ENCODE peak calls at places on chromosome 17, in four cellular contexts. D is GM12878, Z is A549, Q is endothelial cell of umbilical vein. G is an unnamed sample.

GRCh38 chr17:19579867-19580565 is 46.4 kb downstream of the SLC47A1 start:
- DNase-seq in Q (peak), D (no peak), Z (no peak), G (no peak)

GRCh38 chr17:80649672-80650338 is 105.2 kb downstream of the RPTOR start:
- DNase-seq in Q (peak), D (no peak), Z (peak), G (peak)

GRCh38 chr17:64492481-64493109 is 4.3 kb downstream of the POLG2 start:
- DNase-seq in Q (peak), Z (peak), D (no peak), G (peak)

GRCh38 chr17:74211141-74211928 is 2.0 kb upstream of the TTYH2 start:
- DNase-seq in Z (no peak), Q (no peak), D (no peak), G (peak)

GRCh38 chr17:43874293-43874692 is 27.3 kb downstream of the CD300LG start:
- DNase-seq in Z (no peak), D (no peak), Q (no peak), G (no peak)

GRCh38 chr17:18246880-18247612 is 11.5 kb downstream of the FLII start:
- DNase-seq in Q (peak), D (no peak), Z (peak), G (peak)

GRCh38 chr17:76017481-76018339 is 9.4 kb downstream of the EVPL start:
- DNase-seq in Z (no peak), D (no peak), Q (no peak), G (no peak)

GRCh38 chr17:4665027-4665426 is 23.5 kb upstream of the ALOX15 start:
- DNase-seq in Z (no peak), D (no peak), Q (no peak), G (no peak)

GRCh38 chr17:4840893-4841242 is 7.7 kb downstream of the MINK1 start:
- DNase-seq in Z (no peak), Q (no peak), D (no peak), G (no peak)

GRCh38 chr17:81966343-81967243 is 5.6 kb upstream of the NOTUM start:
- DNase-seq in Q (no peak), Z (no peak), D (no peak), G (peak)

GRCh38 chr17:550776-551175 is 163.9 kb downstream of the VPS53 start:
- DNase-seq in D (no peak), Z (no peak), Q (no peak), G (no peak)

GRCh38 chr17:40530988-40531971 is 29.9 kb upstream of the TNS4 start:
- DNase-seq in Z (no peak), D (peak), Q (no peak), G (no peak)

DNA sequence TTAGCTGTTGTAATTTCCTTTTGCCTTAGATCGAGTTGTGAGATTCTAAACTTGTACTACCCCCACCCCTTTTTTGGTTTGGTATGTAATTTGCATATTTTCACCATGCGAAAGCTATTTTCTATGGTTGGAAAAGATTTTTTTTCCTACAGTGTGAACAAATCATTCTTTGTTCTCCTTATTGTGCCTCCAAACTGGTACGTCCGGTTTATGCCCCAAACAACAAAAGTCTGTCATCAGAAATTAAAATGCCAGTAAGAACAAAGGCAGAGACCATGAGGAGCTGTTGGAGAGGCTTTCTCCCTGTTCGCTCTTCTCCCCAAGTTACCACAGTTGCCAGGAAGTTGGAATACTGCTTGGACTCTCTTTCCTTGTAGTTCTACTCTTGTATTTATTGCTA is 66.2 kb downstream of the BCAS3 start:
- DNase-seq in Z (no peak), D (no peak), Q (peak), G (no peak)
- TF ChIP-seq MYC in Z (no peak), D (no peak), Q (no peak), G (no peak)

GRCh38 chr17:33126086-33126485 is 134.4 kb downstream of the SPACA3 start:
- DNase-seq in Z (peak), D (no peak), Q (no peak), G (no peak)

GRCh38 chr17:33124185-33124584 is 132.5 kb downstream of the SPACA3 start:
- DNase-seq in Q (no peak), Z (no peak), D (no peak), G (no peak)

GRCh38 chr17:33125552-33125950 is 133.9 kb downstream of the SPACA3 start:
- DNase-seq in D (no peak), Z (peak), Q (no peak), G (no peak)

GRCh38 chr17:33124871-33125551 is 133.4 kb downstream of the SPACA3 start:
- DNase-seq in Q (no peak), D (no peak), Z (peak), G (no peak)

GRCh38 chr17:33127706-33128105 is 136.1 kb downstream of the SPACA3 start:
- DNase-seq in Z (peak), D (no peak), Q (no peak), G (no peak)
- TF ChIP-seq MYC in Z (no peak), D (no peak), Q (no peak), G (no peak)

DNA sequence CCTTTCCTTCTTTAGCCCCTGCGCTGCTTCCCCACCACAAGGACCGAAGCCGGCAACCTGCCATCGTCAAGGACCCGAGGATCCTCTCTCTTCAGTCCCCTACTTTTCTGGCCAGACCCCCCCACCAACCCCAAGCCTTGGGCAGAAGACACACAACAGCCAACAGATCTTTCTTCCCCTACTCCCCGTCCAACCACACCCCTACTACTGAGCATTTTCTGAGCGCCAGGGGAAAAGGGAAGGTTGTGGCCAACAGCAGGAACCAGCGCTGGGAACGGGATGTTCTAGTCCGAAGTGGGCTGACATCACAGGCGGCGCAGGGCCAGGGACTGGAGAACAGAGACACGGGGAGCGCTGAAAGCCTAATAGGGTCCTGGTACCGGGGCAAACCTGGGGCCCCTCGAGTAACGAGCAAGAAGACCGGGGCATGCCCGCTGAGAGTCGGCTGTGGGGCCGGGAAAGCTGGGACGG is 528 bp downstream of the PER1 start:
- DNase-seq in D (no peak), Z (no peak), Q (peak), G (peak)
- TF ChIP-seq MYC in D (no peak), Z (no peak), Q (no peak), G (no peak)

DNA sequence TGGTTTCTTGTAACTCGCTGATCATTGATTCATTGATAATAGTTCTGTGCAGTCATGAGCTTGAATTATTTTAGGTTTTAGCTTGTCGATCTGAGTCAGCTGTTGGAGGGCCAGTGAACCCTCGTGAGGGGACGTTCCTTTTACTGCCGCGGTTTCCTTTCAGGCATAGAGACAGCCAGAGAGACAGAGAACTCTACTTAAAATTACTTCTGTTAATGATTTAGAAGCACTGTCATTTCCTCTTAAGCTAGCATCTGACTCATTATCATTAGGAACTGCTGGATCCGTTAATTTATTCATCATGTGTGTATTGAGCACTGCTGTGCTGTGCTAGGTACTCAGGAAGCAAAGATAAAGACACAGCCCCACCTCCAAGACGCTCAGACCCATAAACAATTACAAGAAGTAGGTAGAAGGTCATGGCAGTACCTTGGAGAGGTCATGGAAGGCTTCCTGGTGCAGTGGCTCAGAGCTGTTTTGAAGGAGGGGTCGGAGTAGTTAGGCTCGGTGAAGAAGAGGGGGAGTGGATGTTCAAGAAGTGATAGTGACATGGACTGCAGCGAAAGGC is 3.2 kb downstream of the PGS1 start:
- DNase-seq in Z (no peak), D (no peak), Q (peak), G (peak)
- TF ChIP-seq MYC in Z (no peak), D (no peak), Q (no peak), G (no peak)

GRCh38 chr17:62565817-62566216 is 61.7 kb upstream of the MRC2 start:
- DNase-seq in Z (peak), D (no peak), Q (peak), G (no peak)
- TF ChIP-seq MYC in Z (no peak), D (no peak), Q (no peak), G (no peak)

GRCh38 chr17:58913552-58913951 is 157.9 kb downstream of the PPM1E start:
- DNase-seq in Z (no peak), Q (no peak), D (no peak), G (no peak)

GRCh38 chr17:58917228-58917627 is 161.6 kb downstream of the PPM1E start:
- DNase-seq in Z (no peak), Q (no peak), D (no peak), G (no peak)

GRCh38 chr17:58913971-58914769 is 158.5 kb downstream of the PPM1E start:
- DNase-seq in Z (peak), D (no peak), Q (no peak), G (no peak)

GRCh38 chr17:58911741-58912343 is 156.2 kb downstream of the PPM1E start:
- DNase-seq in Q (no peak), Z (no peak), D (no peak), G (no peak)
- TF ChIP-seq MYC in Q (no peak), Z (no peak), D (no peak), G (no peak)